ENCODE peak calls at places on chromosomes 6 and 20, in five cellular contexts. T is psoas muscle, Y is MM.1S, Z is colonic mucosa, E is DND-41. N is an unnamed sample. For H3K9me3, the result is how much of the 10 kb centered on the place peaks cover.

GRCh38 chr6:122429328-122429727 is 29.9 kb downstream of the HSF2 start:
- DNase-seq in E (no peak), Y (no peak), Z (no peak), T (no peak), N (no peak)

GRCh38 chr20:63657937-63658748 is at the start of gene RTEL1:
- DNase-seq in Z (peak), T (peak), Y (peak), E (peak), N (peak)

GRCh38 chr20:55415567-55416142 is 589.7 kb downstream of the CBLN4 start:
- DNase-seq in Y (peak), E (no peak), T (no peak), Z (no peak), N (no peak)

GRCh38 chr6:158269657-158270056 is 42.6 kb upstream of the TULP4 start:
- DNase-seq in Z (no peak), Y (no peak), E (no peak), T (no peak), N (no peak)

GRCh38 chr6:52417675-52418111 is 2.4 kb upstream of the EFHC1 start:
- DNase-seq in T (no peak), Z (no peak), Y (no peak), E (no peak), N (no peak)

GRCh38 chr6:15260099-15260821 is 14.4 kb downstream of the JARID2 start:
- DNase-seq in T (no peak), E (no peak), Z (no peak), Y (no peak), N (no peak)

GRCh38 chr6:50843842-50844241 is 25.2 kb downstream of the TFAP2B start:
- DNase-seq in Y (peak), T (no peak), E (no peak), Z (no peak), N (no peak)

GRCh38 chr20:17626217-17627007 is 55.6 kb downstream of the RRBP1 start:
- DNase-seq in Y (no peak), E (no peak), Z (no peak), T (peak), N (no peak)

GRCh38 chr20:63325021-63325471 is 32.1 kb downstream of the COL20A1 start:
- DNase-seq in T (peak), Z (no peak), Y (no peak), E (no peak), N (no peak)

GRCh38 chr6:100446115-100446921 is 18.4 kb downstream of the SIM1 start:
- DNase-seq in T (peak), Y (no peak), Z (no peak), E (no peak), N (no peak)

GRCh38 chr6:151624071-151624470 is 130.3 kb downstream of the CCDC170 start:
- DNase-seq in Y (no peak), T (no peak), E (no peak), Z (no peak), N (no peak)

GRCh38 chr6:141401168-141401567 is 731.6 kb upstream of the GJE1 start:
- DNase-seq in Z (no peak), E (no peak), Y (no peak), T (no peak), N (no peak)

GRCh38 chr6:26097268-26097875 is 10.1 kb downstream of the HFE start:
- DNase-seq in Z (peak), E (peak), Y (peak), T (no peak), N (peak)

GRCh38 chr6:69917834-69918233 is 51.5 kb downstream of the COL19A1 start:
- DNase-seq in Y (no peak), E (no peak), T (peak), Z (no peak), N (no peak)

GRCh38 chr6:72522735-72523141 is 99.1 kb upstream of the KCNQ5 start:
- DNase-seq in Y (no peak), Z (no peak), E (peak), T (no peak), N (no peak)

GRCh38 chr6:11804706-11805105 is 26.1 kb upstream of the ADTRP start:
- DNase-seq in E (no peak), Y (no peak), Z (no peak), T (no peak), N (no peak)

GRCh38 chr6:11805259-11806053 is 26.9 kb upstream of the ADTRP start:
- DNase-seq in Z (peak), T (no peak), Y (no peak), E (no peak), N (no peak)

GRCh38 chr6:11802886-11803595 is 24.4 kb upstream of the ADTRP start:
- DNase-seq in T (no peak), Z (peak), Y (no peak), E (no peak), N (no peak)

GRCh38 chr6:11803596-11803981 is 25.0 kb upstream of the ADTRP start:
- DNase-seq in Y (no peak), E (no peak), T (no peak), Z (no peak), N (no peak)

DNA sequence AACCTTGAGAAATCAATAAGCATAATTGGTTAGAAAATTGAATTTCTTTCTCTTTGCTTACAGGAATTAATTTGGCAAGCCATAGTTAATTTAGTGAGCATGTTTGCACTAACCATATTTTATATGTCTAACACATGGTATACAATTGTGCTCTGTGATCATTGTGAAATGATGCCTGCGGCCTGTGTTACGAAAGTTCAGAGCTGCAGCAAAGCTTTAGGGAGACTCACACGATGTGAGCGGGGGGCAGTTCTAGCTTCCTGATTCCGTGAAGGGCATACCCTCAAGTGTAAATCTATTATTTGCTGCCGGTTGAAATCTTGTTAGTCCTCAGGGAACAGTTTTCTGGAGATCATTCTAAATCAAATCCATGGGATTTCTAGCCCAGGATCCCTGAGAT is 25.5 kb upstream of the ADTRP start:
- DNase-seq in Z (no peak), Y (no peak), E (no peak), T (no peak), N (no peak)
- TF ChIP-seq CTCF in Z (no peak), Y (no peak), E (no peak), T (no peak), N (no peak)

GRCh38 chr20:23417861-23418260 is 3.4 kb downstream of the NAPB start:
- DNase-seq in E (no peak), Y (no peak), Z (no peak), T (no peak), N (no peak)

GRCh38 chr20:23419995-23420901 is 1.0 kb downstream of the NAPB start:
- DNase-seq in Y (peak), E (peak), T (peak), Z (peak), N (peak)

GRCh38 chr20:23415958-23416583 is 5.2 kb downstream of the NAPB start:
- DNase-seq in Y (no peak), T (no peak), Z (no peak), E (no peak), N (no peak)

GRCh38 chr20:23420943-23421925 is at the start of gene NAPB:
- DNase-seq in Y (peak), Z (peak), E (peak), T (peak), N (peak)

DNA sequence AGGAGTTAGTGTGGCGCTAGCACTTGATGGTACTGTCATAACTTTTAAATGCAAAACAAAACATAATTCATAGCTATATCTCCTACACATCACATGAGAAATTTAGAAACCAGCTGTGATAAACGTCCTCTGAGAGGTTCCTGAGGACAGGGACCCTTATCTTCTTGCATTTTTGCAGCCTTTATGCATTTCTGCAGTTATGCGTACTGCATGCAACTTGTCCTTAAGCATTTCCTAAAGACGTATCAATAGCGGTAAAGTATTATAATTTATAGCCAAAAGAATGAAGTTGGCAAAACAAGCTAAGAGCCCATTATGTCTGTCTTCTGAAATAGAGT is 1.7 kb downstream of the NAPB start:
- DNase-seq in Y (no peak), E (no peak), T (no peak), Z (no peak), N (no peak)
- H3K27ac ChIP-seq in Y (peak), E (no peak), T (peak), Z (peak), N (no peak)

GRCh38 chr20:51258582-51259175 is 235.8 kb upstream of the KCNG1 start:
- DNase-seq in Z (no peak), T (no peak), E (no peak), Y (no peak), N (no peak)
- H3K9me3 ChIP-seq in Z (under half), T (under half), E (under half), Y (under half), N (under half)

DNA sequence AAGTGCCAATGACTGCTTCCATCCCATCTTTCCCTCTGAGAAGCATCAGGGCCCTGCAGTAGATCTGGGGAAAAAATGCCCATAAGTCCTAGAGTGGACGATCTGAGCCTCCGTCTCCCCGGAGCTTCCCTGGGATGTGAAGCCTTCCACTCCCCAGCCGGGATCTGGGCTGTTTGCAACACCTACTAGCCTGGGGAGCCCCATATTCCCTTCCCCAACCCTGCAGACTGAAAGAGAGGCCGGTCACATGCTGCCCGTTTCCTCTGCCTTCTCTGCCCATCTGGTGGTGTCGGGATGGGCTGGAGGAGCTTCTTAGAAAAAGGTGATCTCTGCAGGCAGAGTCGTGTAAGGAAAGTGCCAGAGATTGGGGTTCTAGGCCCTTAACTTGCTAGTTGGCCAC is 1.1 kb downstream of the SNPH start:
- DNase-seq in Y (no peak), T (no peak), E (no peak), Z (no peak), N (no peak)
- TF ChIP-seq CTCF in Y (no peak), T (no peak), E (no peak), Z (no peak), N (no peak)

GRCh38 chr6:87803784-87804183 is 101.8 kb upstream of the AKIRIN2 start:
- DNase-seq in Y (no peak), E (no peak), T (no peak), Z (no peak), N (no peak)

GRCh38 chr6:87807423-87807978 is 105.5 kb upstream of the AKIRIN2 start:
- DNase-seq in T (no peak), E (no peak), Y (no peak), Z (no peak), N (no peak)

GRCh38 chr6:87806098-87806497 is 104.1 kb upstream of the AKIRIN2 start:
- DNase-seq in E (no peak), T (no peak), Y (no peak), Z (no peak), N (no peak)

GRCh38 chr6:87806635-87807034 is 104.6 kb upstream of the AKIRIN2 start:
- DNase-seq in T (no peak), E (no peak), Z (peak), Y (no peak), N (no peak)

DNA sequence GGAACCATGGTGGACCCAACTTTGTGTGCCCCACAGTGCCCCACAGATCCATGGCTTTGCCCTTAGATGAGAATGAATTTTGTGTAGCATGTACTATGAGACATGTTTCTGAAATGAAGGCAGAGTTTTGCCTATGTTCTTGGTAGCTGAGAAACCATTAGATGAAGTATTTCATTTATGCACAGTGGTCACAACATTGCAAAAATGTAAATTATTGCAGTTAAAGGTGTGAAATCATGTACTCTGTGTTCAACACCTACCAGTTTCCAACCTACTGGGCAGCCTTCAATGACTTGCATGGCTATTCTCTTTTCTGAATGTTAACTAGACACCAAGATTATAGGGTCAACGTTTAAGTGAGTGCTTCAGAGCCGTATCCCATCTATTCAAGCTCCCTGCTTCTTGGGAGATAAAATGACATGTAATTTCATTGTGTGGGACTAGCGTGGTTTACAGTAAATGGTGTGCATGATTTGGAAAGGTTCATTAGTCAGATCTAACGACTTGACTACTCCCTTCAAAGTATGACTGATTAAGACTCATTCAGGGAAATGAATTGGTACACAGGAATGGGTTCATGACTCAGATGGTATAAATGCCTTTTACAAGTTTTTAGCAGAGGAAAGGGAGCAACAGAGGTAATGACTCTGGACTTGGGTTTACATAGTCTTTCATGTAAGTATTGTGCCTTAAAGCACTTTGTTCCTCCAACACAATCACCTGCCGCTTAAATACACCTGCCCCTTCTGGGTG is 106.1 kb upstream of the AKIRIN2 start:
- DNase-seq in Z (no peak), T (no peak), E (no peak), Y (no peak), N (no peak)
- H3K27ac ChIP-seq in Z (no peak), T (no peak), E (no peak), Y (no peak), N (no peak)

DNA sequence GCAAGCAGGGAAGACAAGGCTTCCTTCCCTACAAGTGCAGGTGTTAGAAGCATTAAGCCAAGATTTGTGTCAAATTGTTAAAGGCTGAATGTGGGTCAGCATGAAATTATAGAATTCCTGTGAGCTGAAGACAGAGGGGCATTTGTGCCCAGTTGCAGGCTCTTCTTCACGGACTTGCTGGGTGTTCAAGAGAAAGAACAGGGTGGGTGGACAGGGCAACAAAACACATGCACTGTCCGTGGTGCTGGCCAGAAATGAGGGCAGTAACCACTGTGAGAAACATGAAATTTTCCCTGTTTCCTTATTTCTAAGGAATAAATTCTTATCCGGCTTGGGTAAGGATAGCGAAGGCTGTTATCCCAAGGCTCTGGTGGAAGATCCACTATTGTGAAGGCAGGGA is 579.5 kb upstream of the HTR1E start:
- DNase-seq in Z (no peak), T (no peak), Y (no peak), E (no peak), N (no peak)
- H3K9me3 ChIP-seq in Z (under half), T (under half), Y (under half), E (under half), N (under half)

DNA sequence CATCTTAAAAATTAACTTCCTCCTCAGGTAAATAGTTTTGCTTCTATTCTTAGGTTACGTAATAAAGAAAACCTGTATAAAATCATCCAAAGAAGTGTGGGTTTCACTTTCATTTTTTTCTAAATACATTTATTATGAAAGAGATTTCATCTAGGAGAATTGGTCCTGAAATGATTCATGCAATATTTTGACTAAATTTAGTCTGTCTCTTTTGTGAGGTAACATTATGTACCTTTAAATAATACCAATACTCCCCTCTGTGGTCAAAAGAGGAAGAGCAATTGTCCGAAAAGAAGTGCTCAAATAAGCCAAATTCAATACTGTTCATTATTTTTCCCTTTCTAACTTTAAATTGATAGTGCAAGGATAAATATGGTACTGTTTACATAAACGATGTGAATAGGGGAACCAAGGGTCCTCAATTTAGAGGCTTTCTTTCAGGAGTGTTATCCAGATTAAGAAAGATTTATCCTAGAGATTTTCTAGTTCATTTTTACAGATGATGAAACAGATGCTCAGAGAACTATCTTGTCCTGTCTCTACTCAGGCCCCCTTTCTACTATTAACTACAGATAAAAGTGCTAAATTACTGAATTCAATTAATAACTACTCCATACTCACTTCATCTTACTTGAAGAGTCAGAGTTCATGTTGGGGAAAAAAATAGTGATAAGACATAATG is 26.2 kb downstream of the CYP39A1 start:
- DNase-seq in E (no peak), T (no peak), Z (no peak), Y (peak), N (no peak)
- TF ChIP-seq CTCF in E (peak), T (peak), Z (peak), Y (peak), N (peak)

GRCh38 chr20:6000851-6001250 is 50.4 kb downstream of the MCM8 start:
- DNase-seq in T (no peak), E (no peak), Y (no peak), Z (no peak), N (no peak)
- H3K27ac ChIP-seq in T (no peak), E (no peak), Y (no peak), Z (no peak), N (no peak)